ENCODE peak calls at places on chromosome 7, in seven cellular contexts. C, T, N, Z, R, X and L are unnamed samples.

GRCh38 chr7:7214398-7215347 is 32.3 kb downstream of the C1GALT1 start:
- DNase-seq in R (no peak), X (no peak), C (no peak), N (no peak), Z (no peak), T (no peak), L (no peak)

GRCh38 chr7:139914306-139914747 is 85.3 kb downstream of the TBXAS1 start:
- DNase-seq in T (no peak), N (peak), C (peak), Z (no peak), R (no peak), X (no peak), L (no peak)

GRCh38 chr7:137697026-137697425 is 149.7 kb downstream of the DGKI start:
- DNase-seq in Z (no peak), T (no peak), R (no peak), C (no peak), N (no peak), X (no peak), L (no peak)

GRCh38 chr7:12638851-12639467 is 48.5 kb upstream of the ARL4A start:
- DNase-seq in C (peak), R (no peak), Z (peak), X (no peak), N (no peak), T (no peak), L (no peak)

GRCh38 chr7:73526892-73527821 is 5.1 kb upstream of the BAZ1B start:
- DNase-seq in R (no peak), Z (no peak), C (no peak), N (no peak), X (no peak), T (no peak), L (no peak)

GRCh38 chr7:118280319-118281012 is 56.0 kb downstream of the ANKRD7 start:
- DNase-seq in R (no peak), C (no peak), T (no peak), X (no peak), Z (no peak), N (no peak), L (no peak)

GRCh38 chr7:134553976-134554375 is 5.1 kb downstream of the AKR1B15 start:
- DNase-seq in C (no peak), N (no peak), X (no peak), R (no peak), T (no peak), Z (peak), L (no peak)

GRCh38 chr7:105600720-105601550 is 19.6 kb upstream of the EFCAB10 start:
- DNase-seq in Z (no peak), C (no peak), T (no peak), X (no peak), R (no peak), N (no peak), L (no peak)

GRCh38 chr7:122305475-122306319 is 1.1 kb upstream of the FEZF1 start:
- DNase-seq in X (no peak), C (no peak), T (no peak), Z (peak), N (no peak), R (no peak), L (no peak)

GRCh38 chr7:105126436-105126975 is 112.5 kb downstream of the KMT2E start:
- DNase-seq in T (no peak), R (no peak), C (no peak), X (no peak), N (no peak), Z (no peak), L (no peak)

GRCh38 chr7:106313456-106313891 is 28.7 kb upstream of the NAMPT start:
- DNase-seq in C (peak), Z (no peak), X (no peak), R (no peak), N (peak), T (no peak), L (no peak)

GRCh38 chr7:132200141-132200540 is 376.1 kb downstream of the PLXNA4 start:
- DNase-seq in C (no peak), X (no peak), R (no peak), Z (no peak), T (no peak), N (no peak), L (no peak)

GRCh38 chr7:40760997-40761396 is 626.2 kb downstream of the SUGCT start:
- DNase-seq in C (no peak), N (no peak), T (no peak), X (no peak), R (no peak), Z (no peak), L (no peak)

GRCh38 chr7:13641699-13642098 is 347.8 kb downstream of the ETV1 start:
- DNase-seq in Z (no peak), R (no peak), T (no peak), N (peak), C (no peak), X (no peak), L (no peak)

GRCh38 chr7:77667459-77668090 is 28.7 kb upstream of the RSBN1L start:
- DNase-seq in T (no peak), N (no peak), X (no peak), C (no peak), R (no peak), Z (no peak), L (no peak)

GRCh38 chr7:91064938-91065337 is 199.3 kb upstream of the FZD1 start:
- DNase-seq in X (no peak), Z (no peak), T (no peak), R (no peak), N (no peak), C (no peak), L (no peak)

GRCh38 chr7:21617916-21618390 is 75.1 kb downstream of the DNAH11 start:
- DNase-seq in X (no peak), R (peak), N (peak), C (peak), T (no peak), Z (no peak), L (no peak)

GRCh38 chr7:159070422-159071148 is 74.1 kb downstream of the VIPR2 start:
- DNase-seq in Z (no peak), X (no peak), C (no peak), R (no peak), T (no peak), N (peak), L (no peak)

GRCh38 chr7:1848013-1848640 is 178.1 kb downstream of the ELFN1 start:
- DNase-seq in R (no peak), T (no peak), N (no peak), C (no peak), X (no peak), Z (no peak), L (no peak)

GRCh38 chr7:135716677-135717238 is 11.2 kb downstream of the SLC13A4 start:
- DNase-seq in Z (no peak), X (no peak), N (peak), R (no peak), T (no peak), C (peak), L (no peak)

GRCh38 chr7:22782616-22783232 is 39.9 kb downstream of the TOMM7 start:
- DNase-seq in N (peak), X (peak), R (peak), Z (peak), T (no peak), C (peak), L (peak)

GRCh38 chr7:135771051-135771450 is 22.4 kb upstream of the FAM180A start:
- DNase-seq in T (no peak), X (no peak), R (no peak), C (no peak), N (no peak), Z (no peak), L (no peak)

GRCh38 chr7:74371381-74372059 is 82.2 kb upstream of the GTF2IRD1 start:
- DNase-seq in N (no peak), C (no peak), X (no peak), T (no peak), Z (peak), R (peak), L (no peak)

GRCh38 chr7:123663200-123663599 is 7.5 kb downstream of the LMOD2 start:
- DNase-seq in X (no peak), T (no peak), N (no peak), Z (no peak), R (no peak), C (no peak), L (no peak)

GRCh38 chr7:8035647-8036518 is 67.3 kb downstream of the GLCCI1 start:
- DNase-seq in C (peak), R (no peak), T (no peak), N (peak), X (no peak), Z (peak), L (no peak)

GRCh38 chr7:24907311-24907886 is 72.6 kb downstream of the OSBPL3 start:
- DNase-seq in R (no peak), N (peak), T (no peak), C (peak), Z (no peak), X (no peak), L (no peak)

GRCh38 chr7:157606140-157606539 is 269.3 kb downstream of the DNAJB6 start:
- DNase-seq in X (no peak), R (no peak), C (no peak), N (no peak), T (no peak), Z (no peak), L (no peak)

GRCh38 chr7:37698271-37698670 is 14.7 kb downstream of the GPR141 start:
- DNase-seq in T (no peak), R (no peak), C (no peak), N (no peak), X (no peak), Z (no peak), L (no peak)

GRCh38 chr7:67564978-67565377 is 568.3 kb downstream of the TYW1 start:
- DNase-seq in N (no peak), R (no peak), C (no peak), X (no peak), Z (no peak), T (no peak), L (no peak)

GRCh38 chr7:29161226-29161625 is 14.9 kb upstream of the CPVL start:
- DNase-seq in N (no peak), Z (no peak), C (no peak), X (no peak), R (no peak), T (no peak), L (no peak)

GRCh38 chr7:151351967-151352366 is 10.4 kb downstream of the NUB1 start:
- DNase-seq in N (no peak), X (no peak), R (peak), Z (no peak), T (no peak), C (no peak), L (no peak)

GRCh38 chr7:24982917-24983316 is 2.9 kb upstream of the OSBPL3 start:
- DNase-seq in T (no peak), N (no peak), Z (peak), C (no peak), R (no peak), X (no peak), L (no peak)

GRCh38 chr7:21169667-21170605 is 257.9 kb upstream of the SP4 start:
- DNase-seq in T (peak), R (no peak), X (no peak), C (no peak), N (no peak), Z (peak), L (no peak)

GRCh38 chr7:74212661-74213060 is 2.9 kb downstream of the LAT2 start:
- DNase-seq in R (no peak), Z (no peak), N (no peak), T (no peak), C (no peak), X (no peak), L (no peak)

GRCh38 chr7:27156508-27156898 is at the start of gene HOXA7:
- DNase-seq in C (peak), N (no peak), Z (no peak), T (no peak), X (no peak), R (peak), L (peak)

GRCh38 chr7:116426428-116427156 is 72.9 kb upstream of the CAV2 start:
- DNase-seq in Z (no peak), R (peak), C (peak), N (peak), T (no peak), X (no peak), L (no peak)

GRCh38 chr7:147485660-147486210 is 1104.8 kb upstream of the C7orf33 start:
- DNase-seq in Z (no peak), N (no peak), T (no peak), X (no peak), C (no peak), R (no peak), L (no peak)

GRCh38 chr7:70338061-70338460 is 739.8 kb downstream of the AUTS2 start:
- DNase-seq in X (no peak), C (no peak), N (no peak), Z (no peak), T (no peak), R (no peak), L (no peak)

GRCh38 chr7:64494912-64495461 is 67.9 kb downstream of the ZNF680 start:
- DNase-seq in X (no peak), R (no peak), N (no peak), T (no peak), Z (no peak), C (no peak), L (no peak)

GRCh38 chr7:13262929-13263530 is 575.6 kb downstream of the ARL4A start:
- DNase-seq in N (peak), Z (peak), R (no peak), C (peak), X (no peak), T (no peak), L (no peak)